ENCODE peak calls at places on chromosomes 7 and 10, in four cellular contexts. Z is mesendoderm, V is H9, D is H1. M is an unnamed sample.
A peak's percentile ranks its signal among the peaks of the same experiment; 100 is the strongest.

GRCh38 chr10:43843331-43844101 is 194.8 kb upstream of the ZNF32 start:
- DNase-seq in Z (no peak), V (no peak), D (no peak), M (peak; percentile 86)

GRCh38 chr10:73410897-73411296 is 3.0 kb downstream of the ANXA7 start:
- DNase-seq in Z (no peak), V (no peak), D (no peak), M (no peak)

GRCh38 chr7:101442426-101443070 is 79.9 kb downstream of the COL26A1 start:
- DNase-seq in Z (no peak), V (no peak), D (no peak), M (no peak)

GRCh38 chr7:76317782-76318487 is 15.5 kb downstream of the HSPB1 start:
- DNase-seq in Z (peak; percentile 99), V (peak; percentile 99), D (peak; percentile 97), M (peak; percentile 95)

GRCh38 chr10:608331-609265 is 80.9 kb downstream of the DIP2C start:
- DNase-seq in Z (no peak), V (no peak), D (no peak), M (peak; percentile 59)

GRCh38 chr10:102580230-102580629 is 64.0 kb upstream of the TRIM8 start:
- DNase-seq in Z (peak; percentile 11), V (no peak), D (no peak), M (peak; percentile 93)

GRCh38 chr10:109953745-109954144 is 30.4 kb upstream of the XPNPEP1 start:
- DNase-seq in Z (no peak), V (no peak), D (no peak), M (no peak)

GRCh38 chr7:92810242-92810611 is 26.1 kb downstream of the CDK6 start:
- DNase-seq in Z (peak; percentile 26), V (no peak), D (no peak), M (peak; percentile 50)

GRCh38 chr10:17747883-17748550 is 4.0 kb upstream of the TMEM236 start:
- DNase-seq in Z (no peak), V (no peak), D (no peak), M (peak; percentile 15)

GRCh38 chr7:142301923-142302550 is 44.2 kb upstream of the PRSS58 start:
- DNase-seq in Z (peak; percentile 47), V (no peak), D (no peak), M (no peak)

GRCh38 chr10:86664370-86665217 is 3.7 kb upstream of the LDB3 start:
- DNase-seq in Z (peak; percentile 86), V (no peak), D (no peak), M (no peak)

GRCh38 chr10:28668363-28669226 is 8.7 kb upstream of the BAMBI start:
- DNase-seq in Z (peak; percentile 93), V (peak; percentile 77), D (peak; percentile 83), M (no peak)

GRCh38 chr7:142939226-142939910 is at the start of gene LLCFC1:
- DNase-seq in Z (peak; percentile 86), V (peak; percentile 84), D (peak; percentile 71), M (no peak)

GRCh38 chr7:37971491-37971890 is 51.1 kb downstream of the EPDR1 start:
- DNase-seq in Z (no peak), V (no peak), D (no peak), M (no peak)

GRCh38 chr10:49119746-49120145 is 4.4 kb upstream of the VSTM4 start:
- DNase-seq in Z (peak; percentile 38), V (no peak), D (no peak), M (peak; percentile 54)

GRCh38 chr10:43461950-43462349 is 25.0 kb downstream of the ZNF487 start:
- DNase-seq in Z (peak; percentile 80), V (no peak), D (no peak), M (peak; percentile 85)

GRCh38 chr10:127117125-127117524 is 79.3 kb downstream of the INSYN2A start:
- DNase-seq in Z (peak; percentile 68), V (peak; percentile 60), D (peak; percentile 86), M (peak; percentile 64)

GRCh38 chr10:46232666-46233065 is 54.1 kb upstream of the ANTXRL start:
- DNase-seq in Z (no peak), V (peak; percentile 10), D (peak; percentile 34), M (no peak)

GRCh38 chr7:142196066-142196840 is 61.6 kb downstream of the PRSS58 start:
- DNase-seq in Z (no peak), V (no peak), D (no peak), M (no peak)

GRCh38 chr7:77455334-77455733 is 39.2 kb upstream of the GSAP start:
- DNase-seq in Z (no peak), V (no peak), D (no peak), M (peak; percentile 97)

GRCh38 chr10:33559105-33559504 is 224.6 kb upstream of the NRP1 start:
- DNase-seq in Z (no peak), V (no peak), D (no peak), M (peak; percentile 79)

GRCh38 chr10:65166272-65166671 is 1645.1 kb downstream of the REEP3 start:
- DNase-seq in Z (no peak), V (no peak), D (no peak), M (no peak)

GRCh38 chr7:121192834-121193233 is 136.0 kb upstream of the WNT16 start:
- DNase-seq in Z (no peak), V (no peak), D (no peak), M (peak; percentile 20)

GRCh38 chr7:138442822-138443221 is 17.2 kb upstream of the TRIM24 start:
- DNase-seq in Z (no peak), V (no peak), D (no peak), M (no peak)
- H4K5ac ChIP-seq in Z (no peak overlapping the region), V (no peak overlapping the region), D (no peak overlapping the region), M (no peak overlapping the region)

DNA sequence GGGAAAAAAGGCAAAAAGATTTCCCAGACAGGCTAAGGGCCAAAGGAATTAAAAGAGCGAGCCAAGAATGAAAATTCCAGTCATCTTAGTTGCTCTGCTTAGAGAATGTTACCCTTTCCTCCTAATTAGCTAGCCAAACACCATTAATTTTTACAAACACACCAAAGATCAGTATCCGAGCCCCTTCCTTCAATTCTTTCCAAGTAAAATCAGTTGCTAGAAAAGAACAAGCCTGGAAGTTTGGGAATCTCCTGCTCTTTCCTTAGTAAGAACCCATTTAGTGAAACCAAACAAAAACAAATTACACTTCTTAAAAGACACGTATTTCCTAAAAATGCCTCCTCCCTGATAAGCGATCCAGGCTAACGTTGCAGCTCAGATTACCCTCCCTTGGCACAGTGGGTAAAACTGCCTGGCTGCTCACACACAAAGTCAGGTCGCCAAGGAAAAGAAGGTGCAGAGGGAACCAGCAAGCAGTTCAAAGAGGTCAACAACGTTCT is 57.1 kb upstream of the ABLIM1 start:
- DNase-seq in Z (no peak), V (no peak), D (no peak), M (peak; percentile 67)
- H4K5ac ChIP-seq in Z (no peak overlapping the region), V (no peak overlapping the region), D (no peak overlapping the region), M (peak overlapping the region; percentile 5)

GRCh38 chr10:58367049-58367448 is 18.2 kb upstream of the TFAM start:
- DNase-seq in Z (no peak), V (no peak), D (no peak), M (no peak)

GRCh38 chr10:58373446-58373834 is 11.8 kb upstream of the TFAM start:
- DNase-seq in Z (no peak), V (no peak), D (no peak), M (no peak)

GRCh38 chr10:58371473-58371872 is 13.7 kb upstream of the TFAM start:
- DNase-seq in Z (no peak), V (no peak), D (no peak), M (no peak)

DNA sequence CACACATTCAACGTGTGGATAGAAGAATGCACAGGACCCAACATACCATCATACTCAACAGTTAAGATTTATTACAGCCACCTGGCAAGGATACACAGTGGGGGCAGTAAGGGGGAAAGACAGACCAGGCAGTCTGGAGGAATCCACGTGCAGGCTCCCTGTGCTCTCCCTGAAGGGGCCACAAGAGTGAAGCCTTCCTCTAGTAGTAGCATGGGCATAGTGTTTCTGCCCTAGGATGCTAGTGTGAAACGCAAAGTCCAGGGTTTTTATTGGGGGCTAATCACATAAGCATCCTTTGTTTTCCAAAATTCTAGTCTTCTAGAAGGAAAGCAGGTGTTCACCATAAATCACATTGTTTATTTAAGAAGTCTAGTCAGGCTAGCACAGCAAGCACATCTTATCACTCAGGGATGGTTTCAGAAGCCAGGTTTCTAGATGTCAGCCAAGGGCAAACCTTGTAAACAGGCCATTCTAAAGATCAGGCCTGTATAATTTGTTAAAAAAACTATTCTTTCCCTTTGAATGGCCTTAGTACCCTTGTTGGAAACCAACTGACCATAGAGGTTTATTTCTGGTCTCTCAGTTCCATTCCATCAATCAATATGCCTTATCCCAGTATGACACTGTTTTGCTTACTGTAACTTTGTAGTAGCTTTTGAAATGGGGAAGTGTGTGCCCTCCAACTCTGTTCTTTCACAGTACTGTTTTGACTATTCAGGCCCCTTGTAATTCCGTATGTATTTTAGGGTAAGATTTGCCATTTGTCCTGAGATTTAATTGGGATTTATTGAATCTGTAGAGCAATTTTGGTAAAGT is 12.4 kb upstream of the TFAM start:
- DNase-seq in Z (no peak), V (no peak), D (no peak), M (no peak)
- H4K5ac ChIP-seq in Z (no peak overlapping the region), V (no peak overlapping the region), D (no peak overlapping the region), M (no peak overlapping the region)

DNA sequence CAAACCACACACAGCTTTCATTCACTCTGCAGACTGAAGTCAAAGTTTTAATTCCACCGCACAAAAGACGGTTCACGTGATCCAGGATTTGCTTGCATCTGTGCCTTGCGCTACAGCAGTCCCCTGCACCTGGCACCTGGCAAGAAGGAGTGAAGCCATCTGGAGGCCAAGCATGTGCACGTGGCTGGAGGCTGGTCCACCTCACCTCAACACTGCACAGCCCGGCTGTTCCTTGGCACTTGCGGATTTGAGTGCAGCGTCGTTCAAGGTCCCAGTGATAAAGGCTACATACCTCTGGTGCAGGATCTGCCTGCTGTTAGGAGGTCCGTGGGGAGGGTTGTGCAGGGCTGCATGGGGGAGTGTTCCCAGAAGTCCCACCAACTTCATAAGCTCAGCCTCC is 248.5 kb upstream of the GRB10 start:
- DNase-seq in Z (no peak), V (no peak), D (no peak), M (no peak)
- H4K5ac ChIP-seq in Z (no peak overlapping the region), V (no peak overlapping the region), D (no peak overlapping the region), M (no peak overlapping the region)

DNA sequence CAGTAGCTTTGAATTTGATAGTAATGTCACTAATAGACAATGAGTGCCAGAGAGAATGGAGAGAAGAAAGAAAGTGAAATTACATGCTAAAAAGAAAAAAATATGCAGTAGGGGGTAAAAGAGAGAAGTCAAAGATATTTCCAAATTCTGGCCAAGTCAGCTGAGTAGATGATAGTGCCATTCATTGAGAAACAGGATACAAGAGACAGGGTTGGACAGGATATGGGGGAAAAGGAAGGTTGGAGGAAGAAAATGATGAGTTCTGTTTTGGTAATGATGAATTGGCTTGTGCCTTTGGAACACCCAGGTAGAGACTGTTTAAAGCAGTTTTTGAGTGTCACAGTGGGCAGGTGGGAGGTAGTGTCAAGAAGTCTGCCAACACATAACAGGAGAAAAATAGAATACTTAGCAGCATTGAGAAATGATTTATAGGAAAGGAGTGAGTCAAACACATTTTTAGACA is 78.3 kb downstream of the LRRC17 start:
- DNase-seq in Z (no peak), V (no peak), D (no peak), M (no peak)
- H4K5ac ChIP-seq in Z (no peak overlapping the region), V (no peak overlapping the region), D (no peak overlapping the region), M (peak overlapping the region; percentile 84)